ENCODE peak calls at places on chromosomes 16 and 17, in five cellular contexts. L, U, S, O and P are unnamed samples. For H3K4me1 and H3K27me3, the result is how much of the 10 kb centered on the place peaks cover.

GRCh38 chr17:48871551-48872351 is 20.8 kb upstream of the ATP5MC1 start:
- DNase-seq in U (peak), S (no peak), L (peak), O (peak), P (no peak)

GRCh38 chr16:28513484-28514181 is 7.0 kb upstream of the IL27 start:
- DNase-seq in L (no peak), O (no peak), S (no peak), U (no peak), P (no peak)

GRCh38 chr16:23027386-23027785 is 121.9 kb downstream of the USP31 start:
- DNase-seq in O (no peak), L (no peak), U (no peak), S (no peak), P (no peak)

GRCh38 chr17:19727466-19728113 is 11.2 kb upstream of the SLC47A2 start:
- DNase-seq in U (peak), S (no peak), L (no peak), O (peak), P (no peak)

GRCh38 chr16:50988441-50988840 is 162.6 kb downstream of the SALL1 start:
- DNase-seq in S (no peak), U (no peak), L (no peak), O (no peak), P (no peak)

GRCh38 chr16:12267491-12267890 is 291.0 kb downstream of the SNX29 start:
- DNase-seq in L (no peak), S (no peak), U (no peak), O (no peak), P (no peak)

GRCh38 chr16:78463591-78463990 is 364.1 kb downstream of the WWOX start:
- DNase-seq in U (no peak), L (no peak), O (no peak), S (no peak), P (no peak)

GRCh38 chr16:27377666-27378485 is 24.1 kb upstream of the IL21R start:
- DNase-seq in L (no peak), O (no peak), S (no peak), U (no peak), P (no peak)

GRCh38 chr17:45129940-45130639 is 2.2 kb downstream of the PLCD3 start:
- DNase-seq in S (peak), U (peak), L (no peak), O (no peak), P (no peak)

GRCh38 chr17:45132302-45132568 is at the start of gene PLCD3:
- DNase-seq in O (peak), L (no peak), U (no peak), S (no peak), P (no peak)

GRCh38 chr17:45130640-45131293 is 1.5 kb downstream of the PLCD3 start:
- DNase-seq in L (no peak), S (no peak), U (no peak), O (no peak), P (no peak)

GRCh38 chr17:45131616-45132301 is 556 bp downstream of the PLCD3 start:
- DNase-seq in L (peak), O (peak), S (peak), U (no peak), P (peak)

DNA sequence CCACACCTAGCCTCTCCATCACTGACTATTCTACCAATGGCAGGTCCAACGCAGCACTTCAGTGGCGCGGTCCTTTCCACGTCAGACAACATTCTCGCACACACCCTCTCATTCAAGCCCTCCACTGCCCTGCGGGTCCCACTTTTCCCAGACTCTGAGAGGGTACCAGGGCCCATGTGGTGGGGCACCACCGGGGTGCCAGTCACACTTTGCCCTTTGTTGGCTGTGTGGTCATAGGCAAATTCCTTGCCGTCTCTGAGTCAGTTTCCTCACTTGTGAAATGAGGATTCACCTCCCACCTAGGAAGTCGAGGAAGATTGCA is 1.1 kb downstream of the PLCD3 start:
- DNase-seq in U (no peak), O (no peak), S (no peak), L (no peak), P (no peak)
- H3K4me3 ChIP-seq in U (peak), O (peak), S (no peak), L (peak), P (no peak)

GRCh38 chr17:75617675-75618074 is 15.6 kb upstream of the SMIM5 start:
- DNase-seq in O (peak), S (no peak), U (no peak), L (no peak), P (no peak)

GRCh38 chr17:75617218-75617617 is 16.0 kb upstream of the SMIM5 start:
- DNase-seq in U (no peak), L (no peak), S (no peak), O (no peak), P (no peak)

GRCh38 chr17:75615301-75615700 is 17.9 kb upstream of the SMIM5 start:
- DNase-seq in S (no peak), O (no peak), U (no peak), L (no peak), P (no peak)

GRCh38 chr17:75614556-75615270 is 18.5 kb upstream of the SMIM5 start:
- DNase-seq in L (no peak), O (no peak), S (no peak), U (no peak), P (no peak)

DNA sequence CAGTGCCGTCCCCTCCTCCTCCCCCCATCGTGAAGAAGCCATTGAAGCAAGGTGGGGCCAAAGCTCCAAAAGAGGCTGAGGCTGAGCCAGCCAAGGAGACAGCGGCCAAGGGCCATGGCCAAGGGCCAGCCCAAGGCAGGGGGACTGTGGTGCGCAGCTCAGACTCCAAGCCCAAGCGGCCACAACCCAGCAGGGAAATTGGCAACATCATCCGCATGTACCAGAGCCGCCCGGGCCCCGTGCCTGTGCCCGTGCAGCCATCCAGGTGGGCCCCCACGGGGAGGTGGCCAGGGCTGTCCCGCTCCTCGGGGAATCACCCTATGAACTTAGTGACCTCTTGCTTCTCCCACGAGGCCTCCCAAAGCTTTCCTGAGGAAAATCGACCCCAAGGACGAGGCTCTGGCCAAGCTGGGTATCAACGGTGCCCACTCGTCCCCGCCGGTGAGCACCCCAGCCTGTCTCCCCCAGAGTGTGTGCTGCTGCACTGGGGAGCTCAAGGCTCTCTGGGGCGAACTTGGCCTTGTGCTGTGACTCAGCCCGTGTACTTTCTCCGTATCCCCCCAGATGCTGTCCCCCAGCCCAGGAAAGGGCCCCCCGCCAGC is 16.6 kb upstream of the SMIM5 start:
- DNase-seq in L (no peak), S (no peak), U (no peak), O (no peak), P (no peak)
- H3K4me1 ChIP-seq in L (under half), S (under half), U (under half), O (under half), P (under half)

DNA sequence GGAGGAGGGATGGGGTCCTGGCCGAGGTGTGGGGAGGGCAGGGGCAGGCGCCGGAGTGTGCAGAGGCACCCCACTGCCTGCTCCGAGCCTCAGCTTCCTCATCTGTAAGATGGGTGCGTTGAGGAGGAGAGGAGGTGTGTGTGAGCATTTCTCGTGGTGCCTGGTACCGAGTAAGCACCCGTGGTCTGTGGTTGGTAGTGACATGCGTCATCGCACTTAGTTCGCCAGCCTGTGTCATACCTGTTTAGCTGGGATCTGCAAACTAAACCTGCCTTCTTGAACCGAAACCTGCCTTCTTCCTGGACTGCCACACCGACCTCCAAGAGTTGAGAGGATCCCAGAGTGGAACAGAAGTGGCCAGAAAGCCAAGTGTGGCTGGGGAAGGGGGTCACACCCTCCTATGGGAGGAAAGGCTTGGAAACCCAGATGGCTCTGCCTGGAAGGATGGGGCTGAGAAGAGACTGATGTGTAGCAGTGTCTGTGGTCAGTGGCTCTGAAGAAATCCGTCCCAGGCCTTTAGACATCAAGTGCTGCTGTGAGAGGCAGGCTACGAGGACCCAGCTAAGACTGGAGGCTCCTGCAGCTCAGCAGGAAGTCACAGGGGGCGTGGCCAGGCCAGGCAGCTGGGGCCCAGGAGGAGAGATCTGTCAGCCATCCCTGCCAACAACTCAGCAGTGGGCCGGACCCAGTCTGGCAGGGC is 162.6 kb upstream of the PLCG2 start:
- DNase-seq in S (peak), L (peak), U (peak), O (peak), P (peak)
- H3K27me3 ChIP-seq in S (under half), L (under half), U (under half), O (under half), P (under half)

GRCh38 chr17:42459983-42460300 is 1.3 kb downstream of the ATP6V0A1 start:
- DNase-seq in U (peak), L (no peak), O (no peak), S (peak), P (peak)
- H3K4me3 ChIP-seq in U (peak), L (peak), O (peak), S (no peak), P (no peak)